ENCODE peak calls at places on chromosome 18, in six cellular contexts. One of them, this sample, is unnamed.

GRCh38 chr18:23994361-23994902 is 20.1 kb upstream of the TTC39C start:
- DNase-seq in uterus: peak
- DNase-seq in lower leg skin: peak
- DNase-seq in HFF-Myc: peak
- DNase-seq in Calu3: peak
- DNase-seq in esophagus squamous epithelium: no peak
- DNase-seq in this sample: no peak

GRCh38 chr18:10487161-10487560 is 32.7 kb downstream of the APCDD1 start:
- DNase-seq in esophagus squamous epithelium: no peak
- DNase-seq in lower leg skin: no peak
- DNase-seq in HFF-Myc: no peak
- DNase-seq in Calu3: no peak
- DNase-seq in uterus: no peak
- DNase-seq in this sample: no peak

GRCh38 chr18:23355206-23355605 is 97.9 kb upstream of the RIOK3 start:
- DNase-seq in lower leg skin: no peak
- DNase-seq in esophagus squamous epithelium: no peak
- DNase-seq in Calu3: no peak
- DNase-seq in uterus: no peak
- DNase-seq in HFF-Myc: no peak
- DNase-seq in this sample: no peak

GRCh38 chr18:2515908-2516625 is 55.2 kb downstream of the METTL4 start:
- DNase-seq in Calu3: peak
- DNase-seq in esophagus squamous epithelium: no peak
- DNase-seq in uterus: no peak
- DNase-seq in HFF-Myc: peak
- DNase-seq in lower leg skin: no peak
- DNase-seq in this sample: no peak

GRCh38 chr18:43587538-43588153 is 310.4 kb upstream of the SYT4 start:
- DNase-seq in HFF-Myc: no peak
- DNase-seq in lower leg skin: no peak
- DNase-seq in uterus: no peak
- DNase-seq in Calu3: peak
- DNase-seq in esophagus squamous epithelium: no peak
- DNase-seq in this sample: no peak

GRCh38 chr18:78739843-78740677 is 239.6 kb upstream of the SALL3 start:
- DNase-seq in esophagus squamous epithelium: no peak
- DNase-seq in Calu3: no peak
- DNase-seq in HFF-Myc: no peak
- DNase-seq in lower leg skin: no peak
- DNase-seq in uterus: peak
- DNase-seq in this sample: no peak

GRCh38 chr18:75422341-75422910 is 5.1 kb downstream of the SMIM21 start:
- DNase-seq in Calu3: no peak
- DNase-seq in uterus: no peak
- DNase-seq in lower leg skin: no peak
- DNase-seq in esophagus squamous epithelium: no peak
- DNase-seq in HFF-Myc: no peak
- DNase-seq in this sample: no peak

GRCh38 chr18:5542393-5543035 is 1.3 kb downstream of the EPB41L3 start:
- DNase-seq in Calu3: no peak
- DNase-seq in esophagus squamous epithelium: no peak
- DNase-seq in lower leg skin: no peak
- DNase-seq in uterus: no peak
- DNase-seq in HFF-Myc: peak
- DNase-seq in this sample: no peak

GRCh38 chr18:43665239-43665788 is 388.0 kb upstream of the SYT4 start:
- DNase-seq in lower leg skin: no peak
- DNase-seq in Calu3: no peak
- DNase-seq in HFF-Myc: peak
- DNase-seq in esophagus squamous epithelium: no peak
- DNase-seq in uterus: no peak
- DNase-seq in this sample: no peak

GRCh38 chr18:77207540-77207939 is 42.1 kb upstream of the GALR1 start:
- DNase-seq in HFF-Myc: peak
- DNase-seq in uterus: peak
- DNase-seq in esophagus squamous epithelium: no peak
- DNase-seq in lower leg skin: peak
- DNase-seq in Calu3: peak
- DNase-seq in this sample: no peak

GRCh38 chr18:78525364-78526111 is 454.1 kb upstream of the SALL3 start:
- DNase-seq in esophagus squamous epithelium: no peak
- DNase-seq in HFF-Myc: no peak
- DNase-seq in Calu3: no peak
- DNase-seq in uterus: no peak
- DNase-seq in lower leg skin: no peak
- DNase-seq in this sample: no peak

GRCh38 chr18:80009661-80010550 is 21.5 kb upstream of the TXNL4A start:
- DNase-seq in lower leg skin: peak
- DNase-seq in Calu3: no peak
- DNase-seq in HFF-Myc: peak
- DNase-seq in esophagus squamous epithelium: no peak
- DNase-seq in uterus: peak
- DNase-seq in this sample: peak

GRCh38 chr18:55343396-55344073 is 244.5 kb downstream of the TCF4 start:
- DNase-seq in lower leg skin: no peak
- DNase-seq in HFF-Myc: no peak
- DNase-seq in Calu3: no peak
- DNase-seq in uterus: no peak
- DNase-seq in esophagus squamous epithelium: no peak
- DNase-seq in this sample: no peak

GRCh38 chr18:46293699-46294300 is 189.6 kb downstream of the HAUS1 start:
- DNase-seq in esophagus squamous epithelium: no peak
- DNase-seq in HFF-Myc: no peak
- DNase-seq in uterus: no peak
- DNase-seq in lower leg skin: no peak
- DNase-seq in Calu3: peak
- DNase-seq in this sample: no peak

GRCh38 chr18:55763298-55763697 is 175.3 kb upstream of the TCF4 start:
- DNase-seq in Calu3: peak
- DNase-seq in esophagus squamous epithelium: no peak
- DNase-seq in HFF-Myc: no peak
- DNase-seq in uterus: no peak
- DNase-seq in lower leg skin: no peak
- DNase-seq in this sample: no peak

GRCh38 chr18:32258558-32259204 is 68.8 kb downstream of the MEP1B start:
- DNase-seq in HFF-Myc: no peak
- DNase-seq in uterus: no peak
- DNase-seq in lower leg skin: no peak
- DNase-seq in Calu3: no peak
- DNase-seq in esophagus squamous epithelium: no peak
- DNase-seq in this sample: no peak

GRCh38 chr18:38539373-38539772 is 973.8 kb upstream of the CELF4 start:
- DNase-seq in uterus: no peak
- DNase-seq in lower leg skin: no peak
- DNase-seq in Calu3: no peak
- DNase-seq in esophagus squamous epithelium: no peak
- DNase-seq in HFF-Myc: no peak
- DNase-seq in this sample: no peak

GRCh38 chr18:43009666-43010065 is 105.8 kb downstream of the RIT2 start:
- DNase-seq in HFF-Myc: no peak
- DNase-seq in esophagus squamous epithelium: no peak
- DNase-seq in uterus: no peak
- DNase-seq in Calu3: no peak
- DNase-seq in lower leg skin: no peak
- DNase-seq in this sample: no peak

GRCh38 chr18:60883594-60883993 is 449.6 kb upstream of the CDH20 start:
- DNase-seq in HFF-Myc: no peak
- DNase-seq in Calu3: no peak
- DNase-seq in lower leg skin: no peak
- DNase-seq in esophagus squamous epithelium: no peak
- DNase-seq in uterus: no peak
- DNase-seq in this sample: no peak

GRCh38 chr18:55577812-55578539 is 10.0 kb downstream of the TCF4 start:
- DNase-seq in Calu3: no peak
- DNase-seq in HFF-Myc: no peak
- DNase-seq in uterus: no peak
- DNase-seq in lower leg skin: no peak
- DNase-seq in esophagus squamous epithelium: no peak
- DNase-seq in this sample: no peak

GRCh38 chr18:13500227-13500865 is 226.0 kb downstream of the FAM210A start:
- DNase-seq in lower leg skin: no peak
- DNase-seq in HFF-Myc: peak
- DNase-seq in uterus: no peak
- DNase-seq in esophagus squamous epithelium: no peak
- DNase-seq in Calu3: no peak
- DNase-seq in this sample: peak

GRCh38 chr18:70243131-70243530 is 37.6 kb upstream of the RTTN start:
- DNase-seq in uterus: no peak
- DNase-seq in lower leg skin: no peak
- DNase-seq in esophagus squamous epithelium: no peak
- DNase-seq in HFF-Myc: no peak
- DNase-seq in Calu3: peak
- DNase-seq in this sample: no peak

GRCh38 chr18:50855976-50856772 is 22.7 kb upstream of the ME2 start:
- DNase-seq in Calu3: no peak
- DNase-seq in lower leg skin: no peak
- DNase-seq in uterus: no peak
- DNase-seq in esophagus squamous epithelium: no peak
- DNase-seq in HFF-Myc: no peak
- DNase-seq in this sample: no peak

GRCh38 chr18:50861617-50862016 is 17.3 kb upstream of the ME2 start:
- DNase-seq in uterus: no peak
- DNase-seq in Calu3: no peak
- DNase-seq in HFF-Myc: no peak
- DNase-seq in esophagus squamous epithelium: no peak
- DNase-seq in lower leg skin: no peak
- DNase-seq in this sample: no peak

GRCh38 chr18:50859793-50860192 is 19.1 kb upstream of the ME2 start:
- DNase-seq in lower leg skin: no peak
- DNase-seq in Calu3: no peak
- DNase-seq in HFF-Myc: no peak
- DNase-seq in esophagus squamous epithelium: no peak
- DNase-seq in uterus: no peak
- DNase-seq in this sample: no peak

GRCh38 chr18:50853863-50854271 is 25.1 kb upstream of the ME2 start:
- DNase-seq in Calu3: peak
- DNase-seq in HFF-Myc: no peak
- DNase-seq in uterus: no peak
- DNase-seq in esophagus squamous epithelium: no peak
- DNase-seq in lower leg skin: no peak
- DNase-seq in this sample: no peak

GRCh38 chr18:50857694-50858093 is 21.2 kb upstream of the ME2 start:
- DNase-seq in uterus: no peak
- DNase-seq in lower leg skin: no peak
- DNase-seq in esophagus squamous epithelium: no peak
- DNase-seq in Calu3: no peak
- DNase-seq in HFF-Myc: no peak
- DNase-seq in this sample: no peak
- TF ChIP-seq CTCF in uterus: no peak
- TF ChIP-seq CTCF in lower leg skin: no peak
- TF ChIP-seq CTCF in esophagus squamous epithelium: no peak
- TF ChIP-seq CTCF in Calu3: no peak
- TF ChIP-seq CTCF in HFF-Myc: no peak
- TF ChIP-seq CTCF in this sample: no peak

DNA sequence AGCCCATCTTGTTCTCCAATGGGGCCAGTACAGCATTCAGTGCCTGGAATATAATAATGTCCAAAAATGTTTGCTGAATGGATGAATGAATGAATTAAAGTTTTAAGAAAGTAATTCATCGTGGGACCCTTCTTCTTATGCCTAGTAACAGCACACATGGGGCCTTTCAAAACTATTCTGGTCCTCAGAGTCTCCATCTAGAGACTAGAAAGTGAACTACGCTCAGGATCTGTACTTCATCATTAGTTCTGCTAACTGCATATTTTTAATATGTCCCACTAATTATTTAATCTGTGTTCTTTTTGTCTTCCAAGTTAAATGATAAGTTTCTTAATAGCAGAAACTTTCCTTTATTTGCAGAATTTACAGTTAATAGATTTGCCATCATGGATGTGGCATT is 172.5 kb downstream of the SMAD2 start:
- DNase-seq in uterus: no peak
- DNase-seq in lower leg skin: no peak
- DNase-seq in esophagus squamous epithelium: no peak
- DNase-seq in Calu3: no peak
- DNase-seq in HFF-Myc: no peak
- DNase-seq in this sample: no peak
- TF ChIP-seq CTCF in uterus: no peak
- TF ChIP-seq CTCF in lower leg skin: no peak
- TF ChIP-seq CTCF in esophagus squamous epithelium: no peak
- TF ChIP-seq CTCF in Calu3: peak
- TF ChIP-seq CTCF in HFF-Myc: peak
- TF ChIP-seq CTCF in this sample: peak

DNA sequence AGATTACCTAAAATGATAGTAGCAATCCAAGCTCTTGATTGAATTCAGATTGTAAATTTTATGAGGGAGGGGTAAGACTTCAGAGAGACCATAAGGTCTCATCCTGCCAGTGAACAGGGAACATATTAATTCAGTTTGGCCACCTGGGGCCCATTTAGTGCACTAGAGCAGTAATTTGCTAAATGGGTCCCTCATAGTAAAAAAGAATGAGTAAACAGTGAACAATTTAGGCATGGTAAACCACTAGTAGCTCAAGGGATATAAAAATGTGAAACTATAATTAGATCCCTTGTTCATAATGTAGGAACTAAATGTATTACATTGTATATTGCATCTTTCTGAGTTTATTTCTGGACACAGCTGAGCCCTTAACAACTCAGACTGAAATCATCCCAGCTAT is 4.9 kb upstream of the PHLPP1 start:
- DNase-seq in Calu3: no peak
- DNase-seq in lower leg skin: no peak
- DNase-seq in esophagus squamous epithelium: no peak
- DNase-seq in HFF-Myc: peak
- DNase-seq in uterus: no peak
- DNase-seq in this sample: no peak
- TF ChIP-seq CTCF in Calu3: no peak
- TF ChIP-seq CTCF in lower leg skin: no peak
- TF ChIP-seq CTCF in esophagus squamous epithelium: no peak
- TF ChIP-seq CTCF in HFF-Myc: no peak
- TF ChIP-seq CTCF in uterus: no peak
- TF ChIP-seq CTCF in this sample: no peak

DNA sequence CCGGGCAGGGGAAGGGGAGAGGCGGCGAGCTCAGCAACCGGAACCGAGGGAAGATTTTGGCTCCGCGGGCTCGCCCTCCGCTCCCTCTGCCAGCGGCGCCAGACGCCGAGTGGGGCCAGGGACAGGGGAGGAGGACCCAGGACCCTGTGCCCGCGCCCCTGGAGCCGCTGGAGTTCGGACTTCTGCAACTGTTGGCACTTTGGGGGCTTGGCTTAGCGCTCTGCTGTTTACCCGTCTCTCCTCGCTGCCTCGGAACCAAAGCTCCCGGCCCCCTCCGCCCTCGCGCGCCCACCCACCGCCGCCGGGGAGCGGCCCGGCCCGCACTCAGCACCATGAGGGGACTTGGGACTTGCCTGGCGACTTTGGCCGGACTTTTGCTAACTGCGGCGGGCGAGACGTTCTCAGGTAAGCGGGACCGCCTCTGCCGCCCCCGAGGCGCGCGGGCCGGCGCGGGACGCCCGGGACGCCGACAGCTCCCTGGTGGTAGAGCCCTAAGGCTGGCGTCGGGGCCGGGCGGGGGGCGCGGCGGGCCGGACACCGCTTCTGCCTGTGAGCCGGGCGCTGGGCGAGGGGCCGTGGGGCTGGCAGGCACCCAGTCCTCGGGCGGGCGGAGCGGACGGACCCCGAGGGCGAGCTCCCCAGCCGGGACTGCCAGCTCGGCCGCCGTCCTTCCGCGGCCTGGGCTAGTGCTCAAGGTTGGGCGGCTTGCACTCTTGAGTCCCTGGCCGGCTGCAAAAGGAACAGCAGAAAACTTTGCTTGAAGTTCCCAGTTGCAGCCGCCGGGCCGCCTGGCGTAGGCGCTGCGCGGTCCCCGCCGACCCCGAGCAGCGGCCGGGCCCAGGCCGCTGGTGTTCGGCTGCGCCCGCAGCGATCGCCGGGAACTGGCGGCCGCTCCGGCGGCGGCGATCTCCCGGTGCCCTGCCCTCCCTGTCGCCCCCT is 640 bp downstream of the PTPRM start:
- DNase-seq in HFF-Myc: no peak
- DNase-seq in lower leg skin: peak
- DNase-seq in Calu3: peak
- DNase-seq in uterus: peak
- DNase-seq in esophagus squamous epithelium: no peak
- DNase-seq in this sample: no peak
- TF ChIP-seq CTCF in HFF-Myc: no peak
- TF ChIP-seq CTCF in lower leg skin: no peak
- TF ChIP-seq CTCF in Calu3: peak
- TF ChIP-seq CTCF in uterus: no peak
- TF ChIP-seq CTCF in esophagus squamous epithelium: no peak
- TF ChIP-seq CTCF in this sample: no peak

This sample was measured in LNCaP clone FGC.